ENCODE peak calls at places on chromosomes 7 and 10, in ten cellular contexts. One of them, this sample, is unnamed.
A peak's percentile ranks its signal among the peaks of the same experiment; 100 is the strongest.

GRCh38 chr7:84675633-84676034 is 481.0 kb upstream of the SEMA3A start:
- DNase-seq in GM06990: no peak
- DNase-seq in suprapubic skin: no peak
- DNase-seq in epithelial cell of esophagus: peak; percentile 93
- DNase-seq in tibial nerve: no peak
- DNase-seq in GM13977: peak; percentile 3
- DNase-seq in colonic mucosa: no peak
- DNase-seq in nephron progenitor cell: no peak
- DNase-seq in RWPE1: peak; percentile 76
- DNase-seq in AG10803: no peak
- DNase-seq in this sample: no peak

GRCh38 chr10:119231654-119232053 is 24.3 kb downstream of the GRK5 start:
- DNase-seq in RWPE1: no peak
- DNase-seq in AG10803: no peak
- DNase-seq in suprapubic skin: no peak
- DNase-seq in GM06990: no peak
- DNase-seq in GM13977: no peak
- DNase-seq in nephron progenitor cell: no peak
- DNase-seq in colonic mucosa: no peak
- DNase-seq in epithelial cell of esophagus: no peak
- DNase-seq in tibial nerve: no peak
- DNase-seq in this sample: no peak

GRCh38 chr7:27611043-27611442 is 51.6 kb downstream of the HIBADH start:
- DNase-seq in AG10803: peak; percentile 59
- DNase-seq in GM13977: no peak
- DNase-seq in nephron progenitor cell: no peak
- DNase-seq in suprapubic skin: no peak
- DNase-seq in colonic mucosa: no peak
- DNase-seq in epithelial cell of esophagus: peak; percentile 85
- DNase-seq in GM06990: no peak
- DNase-seq in tibial nerve: no peak
- DNase-seq in RWPE1: peak; percentile 48
- DNase-seq in this sample: no peak

GRCh38 chr7:111381590-111381989 is 180.7 kb downstream of the IMMP2L start:
- DNase-seq in suprapubic skin: no peak
- DNase-seq in GM06990: no peak
- DNase-seq in AG10803: no peak
- DNase-seq in RWPE1: no peak
- DNase-seq in GM13977: no peak
- DNase-seq in nephron progenitor cell: no peak
- DNase-seq in colonic mucosa: no peak
- DNase-seq in tibial nerve: no peak
- DNase-seq in epithelial cell of esophagus: no peak
- DNase-seq in this sample: no peak

GRCh38 chr10:125626671-125627070 is 56.3 kb downstream of the TEX36 start:
- DNase-seq in suprapubic skin: no peak
- DNase-seq in tibial nerve: no peak
- DNase-seq in AG10803: no peak
- DNase-seq in epithelial cell of esophagus: no peak
- DNase-seq in colonic mucosa: no peak
- DNase-seq in GM13977: no peak
- DNase-seq in nephron progenitor cell: no peak
- DNase-seq in GM06990: no peak
- DNase-seq in RWPE1: no peak
- DNase-seq in this sample: no peak

GRCh38 chr10:24643679-24644209 is 79.9 kb downstream of the ARHGAP21 start:
- DNase-seq in suprapubic skin: no peak
- DNase-seq in RWPE1: no peak
- DNase-seq in GM06990: no peak
- DNase-seq in GM13977: no peak
- DNase-seq in colonic mucosa: peak; percentile 63
- DNase-seq in nephron progenitor cell: no peak
- DNase-seq in tibial nerve: no peak
- DNase-seq in epithelial cell of esophagus: peak; percentile 23
- DNase-seq in AG10803: no peak
- DNase-seq in this sample: no peak

GRCh38 chr7:81478664-81479063 is 291.2 kb downstream of the HGF start:
- DNase-seq in GM13977: no peak
- DNase-seq in suprapubic skin: no peak
- DNase-seq in AG10803: no peak
- DNase-seq in tibial nerve: no peak
- DNase-seq in nephron progenitor cell: no peak
- DNase-seq in RWPE1: no peak
- DNase-seq in colonic mucosa: peak; percentile 75
- DNase-seq in epithelial cell of esophagus: peak; percentile 51
- DNase-seq in GM06990: no peak
- DNase-seq in this sample: peak; percentile 52

GRCh38 chr10:111967116-111967515 is 216.4 kb downstream of the GPAM start:
- DNase-seq in nephron progenitor cell: no peak
- DNase-seq in colonic mucosa: no peak
- DNase-seq in tibial nerve: no peak
- DNase-seq in GM13977: no peak
- DNase-seq in epithelial cell of esophagus: no peak
- DNase-seq in RWPE1: no peak
- DNase-seq in AG10803: no peak
- DNase-seq in GM06990: no peak
- DNase-seq in suprapubic skin: no peak
- DNase-seq in this sample: no peak

GRCh38 chr10:14244801-14245211 is 85.9 kb downstream of the FRMD4A start:
- DNase-seq in colonic mucosa: no peak
- DNase-seq in tibial nerve: no peak
- DNase-seq in suprapubic skin: no peak
- DNase-seq in epithelial cell of esophagus: peak; percentile 64
- DNase-seq in GM06990: no peak
- DNase-seq in GM13977: no peak
- DNase-seq in RWPE1: peak; percentile 46
- DNase-seq in AG10803: peak; percentile 13
- DNase-seq in nephron progenitor cell: no peak
- DNase-seq in this sample: no peak

GRCh38 chr10:70586348-70586930 is 16.1 kb downstream of the PRF1 start:
- DNase-seq in colonic mucosa: no peak
- DNase-seq in tibial nerve: no peak
- DNase-seq in RWPE1: no peak
- DNase-seq in suprapubic skin: peak; percentile 22
- DNase-seq in AG10803: no peak
- DNase-seq in nephron progenitor cell: no peak
- DNase-seq in GM06990: no peak
- DNase-seq in GM13977: no peak
- DNase-seq in epithelial cell of esophagus: no peak
- DNase-seq in this sample: no peak
- TF ChIP-seq CTCF in colonic mucosa: no peak
- TF ChIP-seq CTCF in tibial nerve: no peak
- TF ChIP-seq CTCF in RWPE1: no peak
- TF ChIP-seq CTCF in suprapubic skin: no peak
- TF ChIP-seq CTCF in AG10803: no peak
- TF ChIP-seq CTCF in nephron progenitor cell: no peak
- TF ChIP-seq CTCF in GM06990: no peak
- TF ChIP-seq CTCF in GM13977: no peak
- TF ChIP-seq CTCF in epithelial cell of esophagus: no peak
- TF ChIP-seq CTCF in this sample: no peak

DNA sequence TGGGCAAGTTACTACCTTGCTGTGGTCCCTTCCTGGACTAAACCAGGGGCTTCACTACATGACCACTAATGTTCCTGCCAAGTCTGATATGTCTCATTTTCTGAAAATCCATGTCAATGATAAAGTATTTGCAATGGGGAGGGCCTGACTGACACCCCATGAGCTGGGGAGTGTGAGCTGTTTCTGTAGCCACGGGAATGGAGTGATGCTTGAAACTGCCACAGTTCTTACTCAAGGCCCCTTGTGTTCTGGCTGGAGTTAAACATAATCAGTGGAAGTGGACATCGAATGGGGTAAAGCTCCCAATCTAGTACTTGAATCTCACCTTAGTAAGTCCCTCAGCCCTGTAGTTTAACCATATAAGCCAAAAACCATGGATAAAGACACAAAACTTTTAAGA is 61.9 kb upstream of the PDLIM1 start:
- DNase-seq in RWPE1: no peak
- DNase-seq in GM13977: no peak
- DNase-seq in AG10803: no peak
- DNase-seq in epithelial cell of esophagus: no peak
- DNase-seq in colonic mucosa: no peak
- DNase-seq in nephron progenitor cell: no peak
- DNase-seq in suprapubic skin: no peak
- DNase-seq in GM06990: no peak
- DNase-seq in tibial nerve: no peak
- DNase-seq in this sample: no peak
- TF ChIP-seq CTCF in RWPE1: no peak
- TF ChIP-seq CTCF in GM13977: no peak
- TF ChIP-seq CTCF in AG10803: no peak
- TF ChIP-seq CTCF in epithelial cell of esophagus: no peak
- TF ChIP-seq CTCF in colonic mucosa: no peak
- TF ChIP-seq CTCF in nephron progenitor cell: no peak
- TF ChIP-seq CTCF in suprapubic skin: no peak
- TF ChIP-seq CTCF in GM06990: no peak
- TF ChIP-seq CTCF in tibial nerve: no peak
- TF ChIP-seq CTCF in this sample: no peak

DNA sequence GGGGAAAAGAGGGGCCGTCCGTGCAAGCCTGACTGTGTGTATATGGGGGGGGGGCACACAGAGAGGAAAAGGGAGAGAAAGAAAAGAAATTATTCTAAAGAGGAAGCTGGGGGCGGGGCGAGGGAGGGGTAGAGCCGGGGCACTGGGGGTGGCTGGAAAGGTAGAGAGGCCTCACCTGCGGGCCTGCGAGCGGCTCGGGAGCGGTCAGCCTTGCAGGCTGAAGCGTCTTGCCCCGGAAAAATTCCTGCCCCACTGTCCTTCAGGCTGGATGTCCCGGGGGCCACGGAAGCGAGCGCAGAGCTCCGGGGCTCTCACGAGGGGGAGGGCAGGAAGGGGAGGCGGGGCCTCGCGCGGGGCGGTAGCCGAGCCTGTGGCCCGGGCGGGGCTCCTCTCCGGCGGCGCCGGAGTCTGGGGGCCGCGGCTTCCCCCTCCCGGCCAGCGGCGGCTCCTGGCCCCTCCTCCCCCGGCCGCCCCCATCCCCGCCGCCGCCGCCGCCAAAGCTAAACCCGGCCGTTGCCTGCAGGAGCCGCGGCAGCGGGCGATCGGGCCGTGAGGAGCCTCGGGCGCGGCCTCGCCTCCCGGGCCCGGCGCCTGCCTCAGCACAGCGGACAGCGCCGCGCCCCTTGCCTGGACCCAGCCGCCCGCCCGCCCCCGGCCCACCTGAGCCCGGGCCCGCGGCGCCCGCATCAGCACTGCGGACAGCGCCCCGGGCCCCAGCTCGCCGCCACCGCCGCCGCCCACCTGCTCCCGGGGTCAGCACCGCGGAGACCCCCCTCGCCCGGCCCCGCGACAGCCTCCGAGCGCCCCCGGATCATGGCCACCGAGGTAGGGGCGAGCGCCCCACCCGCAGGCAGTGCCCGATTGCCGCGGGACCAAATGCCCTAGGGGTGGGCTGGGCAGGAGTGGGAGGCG is at the start of gene GOLGA7B:
- DNase-seq in suprapubic skin: no peak
- DNase-seq in nephron progenitor cell: peak; percentile 91
- DNase-seq in RWPE1: peak; percentile 71
- DNase-seq in GM06990: no peak
- DNase-seq in epithelial cell of esophagus: peak; percentile 52
- DNase-seq in colonic mucosa: peak; percentile 43
- DNase-seq in tibial nerve: no peak
- DNase-seq in AG10803: peak; percentile 7
- DNase-seq in GM13977: peak; percentile 73
- DNase-seq in this sample: no peak
- TF ChIP-seq CTCF in suprapubic skin: no peak
- TF ChIP-seq CTCF in nephron progenitor cell: no peak
- TF ChIP-seq CTCF in RWPE1: no peak
- TF ChIP-seq CTCF in GM06990: no peak
- TF ChIP-seq CTCF in epithelial cell of esophagus: no peak
- TF ChIP-seq CTCF in colonic mucosa: no peak
- TF ChIP-seq CTCF in tibial nerve: no peak
- TF ChIP-seq CTCF in AG10803: no peak
- TF ChIP-seq CTCF in GM13977: no peak
- TF ChIP-seq CTCF in this sample: no peak

GRCh38 chr7:26073041-26073440 is 79.0 kb upstream of the NFE2L3 start:
- DNase-seq in suprapubic skin: no peak
- DNase-seq in nephron progenitor cell: no peak
- DNase-seq in AG10803: no peak
- DNase-seq in tibial nerve: no peak
- DNase-seq in GM06990: no peak
- DNase-seq in colonic mucosa: no peak
- DNase-seq in RWPE1: no peak
- DNase-seq in GM13977: no peak
- DNase-seq in epithelial cell of esophagus: no peak
- DNase-seq in this sample: no peak

GRCh38 chr7:26083113-26083512 is 68.9 kb upstream of the NFE2L3 start:
- DNase-seq in GM13977: no peak
- DNase-seq in suprapubic skin: no peak
- DNase-seq in GM06990: no peak
- DNase-seq in colonic mucosa: no peak
- DNase-seq in RWPE1: peak; percentile 56
- DNase-seq in AG10803: no peak
- DNase-seq in tibial nerve: no peak
- DNase-seq in nephron progenitor cell: no peak
- DNase-seq in epithelial cell of esophagus: peak; percentile 94
- DNase-seq in this sample: no peak

GRCh38 chr7:26074919-26075318 is 77.1 kb upstream of the NFE2L3 start:
- DNase-seq in RWPE1: no peak
- DNase-seq in nephron progenitor cell: no peak
- DNase-seq in AG10803: no peak
- DNase-seq in colonic mucosa: no peak
- DNase-seq in epithelial cell of esophagus: no peak
- DNase-seq in GM13977: no peak
- DNase-seq in GM06990: no peak
- DNase-seq in suprapubic skin: no peak
- DNase-seq in tibial nerve: no peak
- DNase-seq in this sample: no peak

GRCh38 chr7:26081627-26082026 is 70.4 kb upstream of the NFE2L3 start:
- DNase-seq in suprapubic skin: no peak
- DNase-seq in GM13977: no peak
- DNase-seq in colonic mucosa: peak; percentile 44
- DNase-seq in tibial nerve: no peak
- DNase-seq in RWPE1: no peak
- DNase-seq in epithelial cell of esophagus: peak; percentile 14
- DNase-seq in nephron progenitor cell: no peak
- DNase-seq in GM06990: no peak
- DNase-seq in AG10803: no peak
- DNase-seq in this sample: no peak

DNA sequence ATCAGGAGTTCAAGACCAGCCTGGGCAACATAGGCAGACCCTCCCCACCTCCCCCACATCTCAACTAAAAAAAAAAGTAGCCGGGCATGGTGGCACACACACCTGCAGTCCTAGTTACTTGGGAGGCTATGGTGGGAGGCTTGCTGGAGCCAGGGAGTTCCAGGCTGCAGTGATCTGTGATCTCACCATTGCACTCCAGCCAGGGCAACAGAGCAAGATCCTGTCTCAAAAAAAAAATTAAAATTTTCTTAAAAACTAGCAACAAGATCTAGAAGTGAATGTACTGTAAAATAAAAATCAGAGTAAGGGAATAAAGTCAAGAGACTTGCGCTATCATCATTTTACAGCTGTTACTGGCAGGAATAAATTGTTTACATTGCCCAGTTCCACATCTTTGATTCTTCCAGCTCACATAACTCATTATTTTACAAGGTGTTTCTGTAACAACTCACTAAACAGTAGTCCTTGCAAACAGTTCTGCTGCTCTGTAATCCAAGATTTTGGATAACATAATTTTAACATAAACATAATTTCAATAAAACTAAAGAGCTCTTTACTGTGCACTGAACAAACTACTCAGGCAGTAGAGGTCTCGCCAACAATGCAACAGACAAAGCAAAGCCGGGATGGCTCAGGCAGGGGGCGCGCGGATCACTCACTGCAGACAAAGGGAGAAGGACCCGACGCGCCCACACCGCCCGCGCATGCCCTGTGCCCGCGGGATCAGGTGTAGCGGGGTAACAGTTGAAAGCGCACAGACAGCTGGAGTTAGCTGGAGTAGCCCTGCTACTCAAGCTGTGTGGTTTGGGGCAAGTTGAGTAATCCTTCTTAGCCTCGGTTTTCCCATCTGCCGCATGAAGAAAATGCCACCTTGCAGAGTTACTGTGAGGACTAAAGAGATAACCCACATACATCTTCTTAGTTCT is 73.3 kb upstream of the NFE2L3 start:
- DNase-seq in AG10803: peak; percentile 3
- DNase-seq in colonic mucosa: peak; percentile 76
- DNase-seq in epithelial cell of esophagus: peak; percentile 63
- DNase-seq in nephron progenitor cell: peak; percentile 87
- DNase-seq in tibial nerve: peak; percentile 63
- DNase-seq in GM06990: peak; percentile 83
- DNase-seq in RWPE1: peak; percentile 48
- DNase-seq in GM13977: peak; percentile 70
- DNase-seq in suprapubic skin: peak; percentile 73
- DNase-seq in this sample: peak; percentile 71
- TF ChIP-seq CTCF in AG10803: peak; percentile 33
- TF ChIP-seq CTCF in colonic mucosa: no peak
- TF ChIP-seq CTCF in epithelial cell of esophagus: peak; percentile 42
- TF ChIP-seq CTCF in nephron progenitor cell: peak; percentile 40
- TF ChIP-seq CTCF in tibial nerve: no peak
- TF ChIP-seq CTCF in GM06990: peak; percentile 82
- TF ChIP-seq CTCF in RWPE1: peak; percentile 24
- TF ChIP-seq CTCF in GM13977: peak; percentile 63
- TF ChIP-seq CTCF in suprapubic skin: peak; percentile 23
- TF ChIP-seq CTCF in this sample: no peak